ENCODE peak calls at places on chromosomes 13 and 19, in nine cellular contexts. One of them, this sample, is unnamed.

GRCh38 chr13:91690944-91691343 is 292.5 kb downstream of the GPC5 start:
- DNase-seq in COLO829: no peak
- DNase-seq in stimulated activated CD4-positive, alpha-beta T cell treated with anti-CD3 and anti-CD28 coated beads, Interleukin-4, amount 100 ng/mL, for 1 hour: no peak
- DNase-seq in esophagus muscularis mucosa: no peak
- DNase-seq in GM12892: no peak
- DNase-seq in ecto neural progenitor cell: no peak
- DNase-seq in activated CD4-positive, alpha-beta T cell treated with anti-CD3 and anti-CD28 coated beads, Interleukin-2, amount 10 ng/mL, durations not matched to agents 7 days and 5 days: no peak
- DNase-seq in HCT116: no peak
- DNase-seq in AG09319: no peak
- DNase-seq in this sample: no peak

GRCh38 chr13:65932587-65933239 is 1297.4 kb downstream of the PCDH9 start:
- DNase-seq in COLO829: no peak
- DNase-seq in stimulated activated CD4-positive, alpha-beta T cell treated with anti-CD3 and anti-CD28 coated beads, Interleukin-4, amount 100 ng/mL, for 1 hour: no peak
- DNase-seq in esophagus muscularis mucosa: no peak
- DNase-seq in GM12892: no peak
- DNase-seq in ecto neural progenitor cell: no peak
- DNase-seq in activated CD4-positive, alpha-beta T cell treated with anti-CD3 and anti-CD28 coated beads, Interleukin-2, amount 10 ng/mL, durations not matched to agents 7 days and 5 days: no peak
- DNase-seq in HCT116: no peak
- DNase-seq in AG09319: no peak
- DNase-seq in this sample: no peak

GRCh38 chr13:34338102-34338501 is 520.2 kb downstream of the RFC3 start:
- DNase-seq in COLO829: no peak
- DNase-seq in stimulated activated CD4-positive, alpha-beta T cell treated with anti-CD3 and anti-CD28 coated beads, Interleukin-4, amount 100 ng/mL, for 1 hour: no peak
- DNase-seq in esophagus muscularis mucosa: no peak
- DNase-seq in GM12892: no peak
- DNase-seq in ecto neural progenitor cell: no peak
- DNase-seq in activated CD4-positive, alpha-beta T cell treated with anti-CD3 and anti-CD28 coated beads, Interleukin-2, amount 10 ng/mL, durations not matched to agents 7 days and 5 days: no peak
- DNase-seq in HCT116: no peak
- DNase-seq in AG09319: no peak
- DNase-seq in this sample: no peak

GRCh38 chr13:62014299-62014698 is 598.6 kb upstream of the PCDH20 start:
- DNase-seq in COLO829: no peak
- DNase-seq in stimulated activated CD4-positive, alpha-beta T cell treated with anti-CD3 and anti-CD28 coated beads, Interleukin-4, amount 100 ng/mL, for 1 hour: no peak
- DNase-seq in esophagus muscularis mucosa: no peak
- DNase-seq in GM12892: no peak
- DNase-seq in ecto neural progenitor cell: no peak
- DNase-seq in activated CD4-positive, alpha-beta T cell treated with anti-CD3 and anti-CD28 coated beads, Interleukin-2, amount 10 ng/mL, durations not matched to agents 7 days and 5 days: no peak
- DNase-seq in HCT116: peak; percentile 24
- DNase-seq in AG09319: no peak
- DNase-seq in this sample: peak; percentile 40

GRCh38 chr19:20247016-20247683 is 80.1 kb downstream of the ZNF486 start:
- DNase-seq in COLO829: no peak
- DNase-seq in stimulated activated CD4-positive, alpha-beta T cell treated with anti-CD3 and anti-CD28 coated beads, Interleukin-4, amount 100 ng/mL, for 1 hour: peak; percentile 38
- DNase-seq in esophagus muscularis mucosa: no peak
- DNase-seq in GM12892: no peak
- DNase-seq in ecto neural progenitor cell: peak; percentile 56
- DNase-seq in activated CD4-positive, alpha-beta T cell treated with anti-CD3 and anti-CD28 coated beads, Interleukin-2, amount 10 ng/mL, durations not matched to agents 7 days and 5 days: peak; percentile 34
- DNase-seq in HCT116: no peak
- DNase-seq in AG09319: no peak
- DNase-seq in this sample: peak; percentile 42

GRCh38 chr13:110319774-110320509 is 12.9 kb downstream of the COL4A2 start:
- DNase-seq in COLO829: peak; percentile 84
- DNase-seq in stimulated activated CD4-positive, alpha-beta T cell treated with anti-CD3 and anti-CD28 coated beads, Interleukin-4, amount 100 ng/mL, for 1 hour: no peak
- DNase-seq in esophagus muscularis mucosa: no peak
- DNase-seq in GM12892: no peak
- DNase-seq in ecto neural progenitor cell: no peak
- DNase-seq in activated CD4-positive, alpha-beta T cell treated with anti-CD3 and anti-CD28 coated beads, Interleukin-2, amount 10 ng/mL, durations not matched to agents 7 days and 5 days: peak; percentile 55
- DNase-seq in HCT116: peak; percentile 70
- DNase-seq in AG09319: no peak
- DNase-seq in this sample: peak; percentile 80

GRCh38 chr19:15432018-15432494 is 13.3 kb upstream of the AKAP8L start:
- DNase-seq in COLO829: no peak
- DNase-seq in stimulated activated CD4-positive, alpha-beta T cell treated with anti-CD3 and anti-CD28 coated beads, Interleukin-4, amount 100 ng/mL, for 1 hour: peak; percentile 26
- DNase-seq in esophagus muscularis mucosa: no peak
- DNase-seq in GM12892: peak; percentile 58
- DNase-seq in ecto neural progenitor cell: no peak
- DNase-seq in activated CD4-positive, alpha-beta T cell treated with anti-CD3 and anti-CD28 coated beads, Interleukin-2, amount 10 ng/mL, durations not matched to agents 7 days and 5 days: peak; percentile 34
- DNase-seq in HCT116: no peak
- DNase-seq in AG09319: no peak
- DNase-seq in this sample: no peak

GRCh38 chr19:48061401-48062344 is 17.8 kb upstream of the CABP5 start:
- DNase-seq in COLO829: no peak
- DNase-seq in stimulated activated CD4-positive, alpha-beta T cell treated with anti-CD3 and anti-CD28 coated beads, Interleukin-4, amount 100 ng/mL, for 1 hour: no peak
- DNase-seq in esophagus muscularis mucosa: no peak
- DNase-seq in GM12892: no peak
- DNase-seq in ecto neural progenitor cell: no peak
- DNase-seq in activated CD4-positive, alpha-beta T cell treated with anti-CD3 and anti-CD28 coated beads, Interleukin-2, amount 10 ng/mL, durations not matched to agents 7 days and 5 days: no peak
- DNase-seq in HCT116: no peak
- DNase-seq in AG09319: no peak
- DNase-seq in this sample: no peak

GRCh38 chr19:29798783-29799182 is 13.0 kb upstream of the CCNE1 start:
- DNase-seq in COLO829: no peak
- DNase-seq in stimulated activated CD4-positive, alpha-beta T cell treated with anti-CD3 and anti-CD28 coated beads, Interleukin-4, amount 100 ng/mL, for 1 hour: no peak
- DNase-seq in esophagus muscularis mucosa: no peak
- DNase-seq in GM12892: no peak
- DNase-seq in ecto neural progenitor cell: no peak
- DNase-seq in activated CD4-positive, alpha-beta T cell treated with anti-CD3 and anti-CD28 coated beads, Interleukin-2, amount 10 ng/mL, durations not matched to agents 7 days and 5 days: no peak
- DNase-seq in HCT116: no peak
- DNase-seq in AG09319: no peak
- DNase-seq in this sample: peak; percentile 48

GRCh38 chr13:23500858-23501257 is 67.4 kb upstream of the SACS start:
- DNase-seq in COLO829: peak; percentile 26
- DNase-seq in stimulated activated CD4-positive, alpha-beta T cell treated with anti-CD3 and anti-CD28 coated beads, Interleukin-4, amount 100 ng/mL, for 1 hour: no peak
- DNase-seq in esophagus muscularis mucosa: peak; percentile 1
- DNase-seq in GM12892: no peak
- DNase-seq in ecto neural progenitor cell: no peak
- DNase-seq in activated CD4-positive, alpha-beta T cell treated with anti-CD3 and anti-CD28 coated beads, Interleukin-2, amount 10 ng/mL, durations not matched to agents 7 days and 5 days: no peak
- DNase-seq in HCT116: no peak
- DNase-seq in AG09319: peak; percentile 76
- DNase-seq in this sample: peak; percentile 83

GRCh38 chr13:92547256-92547655 is 679.4 kb upstream of the GPC6 start:
- DNase-seq in COLO829: no peak
- DNase-seq in stimulated activated CD4-positive, alpha-beta T cell treated with anti-CD3 and anti-CD28 coated beads, Interleukin-4, amount 100 ng/mL, for 1 hour: no peak
- DNase-seq in esophagus muscularis mucosa: no peak
- DNase-seq in GM12892: no peak
- DNase-seq in ecto neural progenitor cell: no peak
- DNase-seq in activated CD4-positive, alpha-beta T cell treated with anti-CD3 and anti-CD28 coated beads, Interleukin-2, amount 10 ng/mL, durations not matched to agents 7 days and 5 days: no peak
- DNase-seq in HCT116: no peak
- DNase-seq in AG09319: no peak
- DNase-seq in this sample: peak; percentile 69

GRCh38 chr13:112182831-112183543 is 116.0 kb downstream of the SOX1 start:
- DNase-seq in COLO829: no peak
- DNase-seq in stimulated activated CD4-positive, alpha-beta T cell treated with anti-CD3 and anti-CD28 coated beads, Interleukin-4, amount 100 ng/mL, for 1 hour: no peak
- DNase-seq in esophagus muscularis mucosa: no peak
- DNase-seq in GM12892: no peak
- DNase-seq in ecto neural progenitor cell: no peak
- DNase-seq in activated CD4-positive, alpha-beta T cell treated with anti-CD3 and anti-CD28 coated beads, Interleukin-2, amount 10 ng/mL, durations not matched to agents 7 days and 5 days: no peak
- DNase-seq in HCT116: no peak
- DNase-seq in AG09319: no peak
- DNase-seq in this sample: no peak

GRCh38 chr13:107067381-107067780 is 499.4 kb upstream of the ARGLU1 start:
- DNase-seq in COLO829: no peak
- DNase-seq in stimulated activated CD4-positive, alpha-beta T cell treated with anti-CD3 and anti-CD28 coated beads, Interleukin-4, amount 100 ng/mL, for 1 hour: no peak
- DNase-seq in esophagus muscularis mucosa: no peak
- DNase-seq in GM12892: no peak
- DNase-seq in ecto neural progenitor cell: no peak
- DNase-seq in activated CD4-positive, alpha-beta T cell treated with anti-CD3 and anti-CD28 coated beads, Interleukin-2, amount 10 ng/mL, durations not matched to agents 7 days and 5 days: no peak
- DNase-seq in HCT116: no peak
- DNase-seq in AG09319: no peak
- DNase-seq in this sample: no peak

GRCh38 chr13:36082806-36083205 is 48.4 kb downstream of the DCLK1 start:
- DNase-seq in COLO829: no peak
- DNase-seq in stimulated activated CD4-positive, alpha-beta T cell treated with anti-CD3 and anti-CD28 coated beads, Interleukin-4, amount 100 ng/mL, for 1 hour: no peak
- DNase-seq in esophagus muscularis mucosa: no peak
- DNase-seq in GM12892: no peak
- DNase-seq in ecto neural progenitor cell: no peak
- DNase-seq in activated CD4-positive, alpha-beta T cell treated with anti-CD3 and anti-CD28 coated beads, Interleukin-2, amount 10 ng/mL, durations not matched to agents 7 days and 5 days: no peak
- DNase-seq in HCT116: no peak
- DNase-seq in AG09319: no peak
- DNase-seq in this sample: no peak

GRCh38 chr19:39078436-39079200 is 5.5 kb upstream of the ACP7 start:
- DNase-seq in COLO829: peak; percentile 94
- DNase-seq in stimulated activated CD4-positive, alpha-beta T cell treated with anti-CD3 and anti-CD28 coated beads, Interleukin-4, amount 100 ng/mL, for 1 hour: no peak
- DNase-seq in esophagus muscularis mucosa: no peak
- DNase-seq in GM12892: no peak
- DNase-seq in ecto neural progenitor cell: no peak
- DNase-seq in activated CD4-positive, alpha-beta T cell treated with anti-CD3 and anti-CD28 coated beads, Interleukin-2, amount 10 ng/mL, durations not matched to agents 7 days and 5 days: no peak
- DNase-seq in HCT116: peak; percentile 98
- DNase-seq in AG09319: peak; percentile 82
- DNase-seq in this sample: peak; percentile 90

This sample was measured in choroid plexus epithelial cell.